ENCODE peak calls at places on chromosomes 7 and 10, in five cellular contexts. B, F, T, L and H are unnamed samples.
A peak's percentile ranks its signal among the peaks of the same experiment; 100 is the strongest.

GRCh38 chr10:124943301-124944092 is 1.6 kb downstream of the ZRANB1 start:
- DNase-seq in F (no peak), T (peak; percentile 74), B (peak; percentile 64), L (no peak), H (no peak)

GRCh38 chr7:110224643-110225042 is 866.3 kb upstream of the LRRN3 start:
- DNase-seq in L (no peak), T (no peak), F (peak; percentile 16), B (peak; percentile 18), H (no peak)

GRCh38 chr10:120607016-120607709 is 150.1 kb downstream of the PLPP4 start:
- DNase-seq in F (no peak), L (no peak), B (peak; percentile 32), T (peak; percentile 50), H (no peak)

GRCh38 chr7:69896100-69896499 is 297.8 kb downstream of the AUTS2 start:
- DNase-seq in B (no peak), F (no peak), L (no peak), T (no peak), H (no peak)

GRCh38 chr10:68154211-68154497 is 44.9 kb downstream of the MYPN start:
- DNase-seq in B (no peak), T (peak; percentile 38), F (peak; percentile 41), L (no peak), H (no peak)

GRCh38 chr7:2796358-2797352 is 47.5 kb downstream of the GNA12 start:
- DNase-seq in T (peak; percentile 99), L (no peak), B (no peak), F (no peak), H (no peak)

GRCh38 chr10:103820101-103821062 is 35.0 kb downstream of the SH3PXD2A start:
- DNase-seq in T (peak; percentile 44), L (no peak), F (peak; percentile 55), B (no peak), H (peak; percentile 73)

GRCh38 chr10:119667562-119668328 is 16.6 kb downstream of the BAG3 start:
- DNase-seq in B (peak; percentile 96), L (no peak), F (peak; percentile 68), T (peak; percentile 94), H (no peak)

GRCh38 chr10:119817991-119818888 is 54.4 kb downstream of the MCMBP start:
- DNase-seq in T (peak; percentile 52), B (peak; percentile 40), L (no peak), F (peak; percentile 57), H (peak; percentile 74)

GRCh38 chr10:127984944-127985343 is 78.0 kb downstream of the PTPRE start:
- DNase-seq in F (no peak), T (no peak), B (no peak), L (no peak), H (peak; percentile 57)

GRCh38 chr10:66827353-66827752 is 98.5 kb upstream of the LRRTM3 start:
- DNase-seq in B (peak; percentile 64), F (no peak), L (no peak), T (peak; percentile 56), H (no peak)

GRCh38 chr7:73894851-73895441 is 34.0 kb downstream of the TMEM270 start:
- DNase-seq in B (peak; percentile 29), T (peak; percentile 64), F (peak; percentile 55), L (no peak), H (peak; percentile 77)

GRCh38 chr10:121362026-121362425 is 236.2 kb downstream of the FGFR2 start:
- DNase-seq in F (no peak), B (peak; percentile 30), T (no peak), L (peak; percentile 4), H (peak; percentile 80)

DNA sequence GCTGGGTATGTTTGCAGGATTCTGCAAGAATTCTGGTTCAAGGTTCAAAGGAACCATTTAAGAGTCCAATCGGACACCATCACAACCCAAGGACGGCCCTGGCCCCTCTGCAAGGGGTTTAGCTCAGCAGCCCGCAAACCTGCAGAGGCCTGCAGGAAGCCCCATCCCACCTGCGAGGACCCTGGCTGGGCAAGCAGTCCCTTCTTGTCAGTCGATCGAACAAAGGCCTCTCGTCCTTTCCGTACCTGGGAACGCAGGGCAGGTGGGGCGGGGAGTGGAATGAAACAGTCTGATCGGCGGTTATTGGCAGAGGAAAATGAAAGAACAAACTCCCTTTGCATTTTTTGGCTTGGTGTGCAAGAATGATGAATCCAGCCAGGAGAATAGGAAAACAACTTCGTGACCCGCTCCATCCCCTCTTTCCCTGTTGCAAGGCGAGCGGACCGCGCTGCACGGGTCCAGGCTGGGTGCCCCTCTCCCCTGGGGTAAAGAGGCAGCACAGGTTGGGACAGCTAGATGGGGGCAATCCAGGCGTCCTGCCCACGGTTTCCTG is 73.7 kb downstream of the INSIG1 start:
- DNase-seq in T (no peak), B (no peak), F (no peak), L (no peak), H (no peak)
- H3K4me3 ChIP-seq in T (no peak overlapping the region), B (no peak overlapping the region), F (no peak overlapping the region), L (no peak overlapping the region), H (no peak overlapping the region)

DNA sequence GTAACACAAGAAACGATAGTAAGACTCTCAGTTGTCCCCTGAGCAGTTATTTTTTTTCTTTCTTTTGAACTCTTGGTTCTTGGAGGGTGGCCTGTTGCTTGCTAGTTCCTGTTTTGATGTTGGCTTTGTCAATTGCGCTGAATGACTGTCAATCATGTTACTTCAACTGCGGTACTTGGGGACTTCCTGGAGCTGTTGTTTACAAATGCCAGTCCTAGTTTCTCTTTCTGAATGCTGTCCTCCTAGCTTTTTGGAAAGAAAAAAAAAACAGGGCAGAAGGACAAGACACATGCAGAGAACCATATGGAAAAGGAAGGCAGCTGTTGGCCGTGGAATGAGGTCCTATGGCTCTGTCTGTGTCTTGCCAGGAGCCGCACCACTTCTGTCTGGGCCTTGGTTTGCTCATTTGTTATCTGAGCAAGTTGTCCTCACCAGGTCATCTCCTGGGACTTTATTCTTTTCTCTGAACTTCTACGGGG is 7.0 kb upstream of the PDCD4 start:
- DNase-seq in F (no peak), T (no peak), B (no peak), L (peak; percentile 95), H (no peak)
- TF ChIP-seq CTCF in F (no peak), T (no peak), B (no peak), L (no peak), H (no peak)

DNA sequence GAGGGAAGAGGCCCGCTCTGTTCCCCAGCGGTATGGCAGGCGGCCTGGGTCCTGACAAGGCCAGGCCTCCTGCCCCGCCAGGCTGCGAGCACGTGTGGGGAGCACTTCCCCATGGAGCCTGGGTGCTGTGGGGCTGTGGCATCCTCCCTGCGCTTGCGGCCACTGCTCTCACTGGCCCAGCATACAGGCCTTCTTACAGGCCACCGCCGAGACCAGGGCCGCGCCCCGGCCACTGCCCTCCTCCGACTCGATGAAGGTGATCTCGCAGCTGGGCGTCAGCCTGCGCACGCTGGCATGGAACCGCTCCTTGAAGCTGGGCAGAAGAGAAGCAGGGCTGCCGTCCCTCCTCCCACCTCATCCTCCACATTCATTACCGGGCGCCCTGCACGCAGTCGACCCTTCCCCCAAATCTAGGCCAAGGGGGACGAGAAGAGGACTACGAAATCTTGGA is 3.9 kb upstream of the MYL7 start:
- DNase-seq in L (no peak), B (no peak), T (no peak), F (no peak), H (no peak)
- H3K4me3 ChIP-seq in L (no peak overlapping the region), B (peak overlapping the region; percentile 34), T (no peak overlapping the region), F (no peak overlapping the region), H (peak overlapping the region; percentile 44)

DNA sequence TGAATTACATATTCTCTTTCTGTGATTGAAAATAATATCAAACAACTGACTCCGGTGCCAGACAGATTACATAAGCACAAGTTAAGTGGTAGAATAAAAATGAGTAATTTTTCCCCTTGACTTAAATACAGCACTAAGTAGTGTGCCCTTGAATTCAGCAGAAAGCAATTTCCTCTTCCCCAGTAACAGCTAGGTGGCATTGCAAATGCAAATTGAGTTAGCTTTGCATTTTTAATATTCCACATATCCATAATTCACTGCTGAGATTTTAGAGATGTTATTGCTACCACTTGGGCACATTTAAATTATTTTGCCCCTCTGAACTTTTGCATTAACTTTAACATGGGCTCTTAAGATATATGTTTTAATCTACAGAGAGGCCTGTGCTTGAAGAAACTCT is 89.8 kb upstream of the NPVF start:
- DNase-seq in F (no peak), L (no peak), T (no peak), B (no peak), H (no peak)
- TF ChIP-seq CTCF in F (no peak), L (no peak), T (no peak), B (no peak), H (no peak)

DNA sequence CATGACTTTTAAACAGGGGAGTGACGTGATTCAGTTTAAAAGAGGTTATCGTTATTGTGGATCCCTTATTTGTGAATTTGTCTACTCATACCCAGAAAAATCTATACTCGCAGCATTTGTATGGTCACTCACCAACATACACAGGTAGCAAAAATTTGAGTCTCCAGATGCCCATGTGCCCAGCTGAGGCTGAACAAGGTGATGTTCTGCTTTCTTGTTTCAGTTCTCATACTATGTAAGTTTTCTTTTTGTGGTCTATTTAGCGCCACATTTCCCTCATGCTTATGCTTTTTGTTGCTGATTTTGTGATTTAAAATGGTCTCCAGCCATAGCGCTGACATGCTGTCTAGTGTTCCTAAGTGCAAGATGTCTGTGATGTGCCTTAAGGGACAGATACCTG is 312.9 kb upstream of the SEMA3A start:
- DNase-seq in T (no peak), F (no peak), L (peak; percentile 6), B (no peak), H (no peak)
- H3K4me3 ChIP-seq in T (no peak overlapping the region), F (no peak overlapping the region), L (no peak overlapping the region), B (no peak overlapping the region), H (no peak overlapping the region)

DNA sequence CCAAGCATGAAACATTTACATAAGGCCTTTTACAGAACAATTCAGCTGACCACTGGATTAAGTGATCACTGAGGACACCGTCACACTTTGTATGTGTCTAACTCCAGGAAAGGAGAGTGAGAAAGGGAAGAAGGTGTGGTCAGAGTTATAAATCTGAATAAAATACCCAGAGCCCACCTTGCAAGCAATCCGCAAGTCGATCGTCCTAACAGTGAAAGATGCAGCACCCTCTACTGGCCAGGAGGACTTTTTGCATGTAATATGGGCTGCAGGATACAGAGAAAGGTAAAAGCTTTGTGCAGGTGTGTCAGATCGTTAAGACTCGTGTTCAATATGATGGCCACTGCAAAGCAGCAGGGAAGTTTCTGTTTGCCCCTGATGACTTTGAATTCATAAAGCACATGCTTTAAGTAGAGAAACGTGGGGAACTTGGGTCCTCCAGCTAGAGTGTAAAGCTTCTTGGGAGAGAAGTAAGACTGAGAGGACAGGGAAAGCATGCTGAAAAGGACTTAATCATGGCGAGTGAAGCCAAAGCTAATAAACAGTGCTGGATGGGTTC is 68.5 kb upstream of the BMPER start:
- DNase-seq in F (no peak), B (no peak), L (peak; percentile 15), T (no peak), H (no peak)
- TF ChIP-seq CTCF in F (no peak), B (peak; percentile 41), L (peak; percentile 32), T (no peak), H (no peak)

GRCh38 chr10:95442341-95442740 is 118.8 kb downstream of the SORBS1 start:
- DNase-seq in B (no peak), F (no peak), L (no peak), T (no peak), H (no peak)

GRCh38 chr10:95443636-95444035 is 117.5 kb downstream of the SORBS1 start:
- DNase-seq in F (no peak), L (no peak), T (no peak), B (no peak), H (no peak)

GRCh38 chr10:95445223-95445836 is 115.8 kb downstream of the SORBS1 start:
- DNase-seq in F (peak; percentile 72), L (no peak), T (peak; percentile 83), B (peak; percentile 75), H (no peak)

GRCh38 chr10:95445837-95446347 is 115.3 kb downstream of the SORBS1 start:
- DNase-seq in T (peak; percentile 84), L (peak; percentile 81), F (peak; percentile 42), B (peak; percentile 78), H (no peak)

GRCh38 chr10:95444792-95445191 is 116.4 kb downstream of the SORBS1 start:
- DNase-seq in B (no peak), T (no peak), L (no peak), F (no peak), H (no peak)
- H3K4me3 ChIP-seq in B (no peak overlapping the region), T (no peak overlapping the region), L (no peak overlapping the region), F (no peak overlapping the region), H (no peak overlapping the region)